ENCODE peak calls at places on chromosomes 7 and 10, in seven cellular contexts. One of them, this sample, is unnamed.

GRCh38 chr7:115086146-115086841 is 164.4 kb downstream of the MDFIC start:
- DNase-seq in H9: no peak
- DNase-seq in GM20000: no peak
- DNase-seq in fibroblast of villous mesenchyme: no peak
- DNase-seq in amniotic stem cell: no peak
- DNase-seq in stimulated activated CD8-positive, alpha-beta memory T cell treated with anti-CD3 and anti-CD28 coated beads, Interleukin-2, amount 100 ng/mL, for 48 hours: no peak
- DNase-seq in cerebellar cortex: no peak
- DNase-seq in this sample: no peak

GRCh38 chr7:117505238-117505637 is 25.4 kb downstream of the CFTR start:
- DNase-seq in amniotic stem cell: no peak
- DNase-seq in GM20000: no peak
- DNase-seq in H9: no peak
- DNase-seq in stimulated activated CD8-positive, alpha-beta memory T cell treated with anti-CD3 and anti-CD28 coated beads, Interleukin-2, amount 100 ng/mL, for 48 hours: no peak
- DNase-seq in cerebellar cortex: no peak
- DNase-seq in fibroblast of villous mesenchyme: no peak
- DNase-seq in this sample: no peak

GRCh38 chr7:91582799-91583230 is 297.7 kb downstream of the MTERF1 start:
- DNase-seq in GM20000: no peak
- DNase-seq in amniotic stem cell: no peak
- DNase-seq in fibroblast of villous mesenchyme: no peak
- DNase-seq in H9: peak; percentile 38
- DNase-seq in cerebellar cortex: no peak
- DNase-seq in stimulated activated CD8-positive, alpha-beta memory T cell treated with anti-CD3 and anti-CD28 coated beads, Interleukin-2, amount 100 ng/mL, for 48 hours: no peak
- DNase-seq in this sample: no peak

GRCh38 chr10:82813856-82814255 is 938.9 kb downstream of the NRG3 start:
- DNase-seq in fibroblast of villous mesenchyme: peak; percentile 18
- DNase-seq in amniotic stem cell: no peak
- DNase-seq in stimulated activated CD8-positive, alpha-beta memory T cell treated with anti-CD3 and anti-CD28 coated beads, Interleukin-2, amount 100 ng/mL, for 48 hours: no peak
- DNase-seq in cerebellar cortex: no peak
- DNase-seq in GM20000: no peak
- DNase-seq in H9: no peak
- DNase-seq in this sample: no peak

GRCh38 chr7:45105588-45106188 is 5.8 kb downstream of the TBRG4 start:
- DNase-seq in fibroblast of villous mesenchyme: no peak
- DNase-seq in amniotic stem cell: no peak
- DNase-seq in GM20000: no peak
- DNase-seq in cerebellar cortex: no peak
- DNase-seq in H9: no peak
- DNase-seq in stimulated activated CD8-positive, alpha-beta memory T cell treated with anti-CD3 and anti-CD28 coated beads, Interleukin-2, amount 100 ng/mL, for 48 hours: no peak
- DNase-seq in this sample: no peak

GRCh38 chr10:103752680-103753248 is 102.6 kb downstream of the SH3PXD2A start:
- DNase-seq in GM20000: no peak
- DNase-seq in stimulated activated CD8-positive, alpha-beta memory T cell treated with anti-CD3 and anti-CD28 coated beads, Interleukin-2, amount 100 ng/mL, for 48 hours: no peak
- DNase-seq in fibroblast of villous mesenchyme: no peak
- DNase-seq in cerebellar cortex: no peak
- DNase-seq in H9: no peak
- DNase-seq in amniotic stem cell: no peak
- DNase-seq in this sample: no peak

GRCh38 chr10:75228834-75229233 is 6.9 kb downstream of the COMTD1 start:
- DNase-seq in stimulated activated CD8-positive, alpha-beta memory T cell treated with anti-CD3 and anti-CD28 coated beads, Interleukin-2, amount 100 ng/mL, for 48 hours: no peak
- DNase-seq in GM20000: no peak
- DNase-seq in H9: no peak
- DNase-seq in amniotic stem cell: no peak
- DNase-seq in cerebellar cortex: peak; percentile 40
- DNase-seq in fibroblast of villous mesenchyme: peak; percentile 47
- DNase-seq in this sample: peak; percentile 13

GRCh38 chr7:3517344-3517743 is 216.3 kb downstream of the SDK1 start:
- DNase-seq in fibroblast of villous mesenchyme: no peak
- DNase-seq in amniotic stem cell: no peak
- DNase-seq in stimulated activated CD8-positive, alpha-beta memory T cell treated with anti-CD3 and anti-CD28 coated beads, Interleukin-2, amount 100 ng/mL, for 48 hours: no peak
- DNase-seq in cerebellar cortex: no peak
- DNase-seq in H9: no peak
- DNase-seq in GM20000: no peak
- DNase-seq in this sample: no peak

GRCh38 chr10:71797533-71798307 is 24.4 kb upstream of the VSIR start:
- DNase-seq in amniotic stem cell: no peak
- DNase-seq in cerebellar cortex: no peak
- DNase-seq in H9: no peak
- DNase-seq in stimulated activated CD8-positive, alpha-beta memory T cell treated with anti-CD3 and anti-CD28 coated beads, Interleukin-2, amount 100 ng/mL, for 48 hours: no peak
- DNase-seq in fibroblast of villous mesenchyme: no peak
- DNase-seq in GM20000: no peak
- DNase-seq in this sample: no peak

GRCh38 chr10:103859161-103860141 is 4.1 kb upstream of the SH3PXD2A start:
- DNase-seq in cerebellar cortex: peak; percentile 93
- DNase-seq in fibroblast of villous mesenchyme: peak; percentile 79
- DNase-seq in stimulated activated CD8-positive, alpha-beta memory T cell treated with anti-CD3 and anti-CD28 coated beads, Interleukin-2, amount 100 ng/mL, for 48 hours: no peak
- DNase-seq in H9: peak; percentile 72
- DNase-seq in amniotic stem cell: no peak
- DNase-seq in GM20000: peak; percentile 78
- DNase-seq in this sample: peak; percentile 93

GRCh38 chr7:42886129-42886528 is 25.7 kb downstream of the C7orf25 start:
- DNase-seq in H9: no peak
- DNase-seq in cerebellar cortex: no peak
- DNase-seq in stimulated activated CD8-positive, alpha-beta memory T cell treated with anti-CD3 and anti-CD28 coated beads, Interleukin-2, amount 100 ng/mL, for 48 hours: no peak
- DNase-seq in amniotic stem cell: no peak
- DNase-seq in GM20000: no peak
- DNase-seq in fibroblast of villous mesenchyme: no peak
- DNase-seq in this sample: no peak

GRCh38 chr10:80655898-80656297 is 118.2 kb downstream of the SH2D4B start:
- DNase-seq in H9: no peak
- DNase-seq in fibroblast of villous mesenchyme: no peak
- DNase-seq in amniotic stem cell: no peak
- DNase-seq in stimulated activated CD8-positive, alpha-beta memory T cell treated with anti-CD3 and anti-CD28 coated beads, Interleukin-2, amount 100 ng/mL, for 48 hours: no peak
- DNase-seq in GM20000: no peak
- DNase-seq in cerebellar cortex: no peak
- DNase-seq in this sample: no peak

GRCh38 chr10:86862373-86862772 is 95.0 kb downstream of the MMRN2 start:
- DNase-seq in H9: no peak
- DNase-seq in fibroblast of villous mesenchyme: no peak
- DNase-seq in stimulated activated CD8-positive, alpha-beta memory T cell treated with anti-CD3 and anti-CD28 coated beads, Interleukin-2, amount 100 ng/mL, for 48 hours: no peak
- DNase-seq in cerebellar cortex: no peak
- DNase-seq in GM20000: no peak
- DNase-seq in amniotic stem cell: no peak
- DNase-seq in this sample: no peak

GRCh38 chr10:76969366-76969990 is 668.1 kb downstream of the KCNMA1 start:
- DNase-seq in H9: no peak
- DNase-seq in fibroblast of villous mesenchyme: no peak
- DNase-seq in stimulated activated CD8-positive, alpha-beta memory T cell treated with anti-CD3 and anti-CD28 coated beads, Interleukin-2, amount 100 ng/mL, for 48 hours: no peak
- DNase-seq in cerebellar cortex: no peak
- DNase-seq in amniotic stem cell: no peak
- DNase-seq in GM20000: no peak
- DNase-seq in this sample: no peak

GRCh38 chr10:8044908-8045727 is 9.4 kb upstream of the GATA3 start:
- DNase-seq in amniotic stem cell: no peak
- DNase-seq in H9: peak; percentile 77
- DNase-seq in fibroblast of villous mesenchyme: no peak
- DNase-seq in stimulated activated CD8-positive, alpha-beta memory T cell treated with anti-CD3 and anti-CD28 coated beads, Interleukin-2, amount 100 ng/mL, for 48 hours: no peak
- DNase-seq in cerebellar cortex: no peak
- DNase-seq in GM20000: peak; percentile 58
- DNase-seq in this sample: no peak

GRCh38 chr7:131369354-131369753 is 41.7 kb downstream of the MKLN1 start:
- DNase-seq in cerebellar cortex: no peak
- DNase-seq in H9: no peak
- DNase-seq in amniotic stem cell: no peak
- DNase-seq in GM20000: no peak
- DNase-seq in fibroblast of villous mesenchyme: no peak
- DNase-seq in stimulated activated CD8-positive, alpha-beta memory T cell treated with anti-CD3 and anti-CD28 coated beads, Interleukin-2, amount 100 ng/mL, for 48 hours: no peak
- DNase-seq in this sample: no peak

GRCh38 chr7:102283477-102284189 is 3.0 kb upstream of the SH2B2 start:
- DNase-seq in H9: no peak
- DNase-seq in amniotic stem cell: no peak
- DNase-seq in cerebellar cortex: no peak
- DNase-seq in GM20000: no peak
- DNase-seq in stimulated activated CD8-positive, alpha-beta memory T cell treated with anti-CD3 and anti-CD28 coated beads, Interleukin-2, amount 100 ng/mL, for 48 hours: no peak
- DNase-seq in fibroblast of villous mesenchyme: no peak
- DNase-seq in this sample: no peak

GRCh38 chr10:12479437-12479844 is 130.1 kb downstream of the CAMK1D start:
- DNase-seq in stimulated activated CD8-positive, alpha-beta memory T cell treated with anti-CD3 and anti-CD28 coated beads, Interleukin-2, amount 100 ng/mL, for 48 hours: no peak
- DNase-seq in cerebellar cortex: no peak
- DNase-seq in H9: no peak
- DNase-seq in amniotic stem cell: no peak
- DNase-seq in GM20000: no peak
- DNase-seq in fibroblast of villous mesenchyme: no peak
- DNase-seq in this sample: no peak

GRCh38 chr10:98446121-98446655 is 547 bp downstream of the HPS1 start:
- DNase-seq in cerebellar cortex: peak; percentile 62
- DNase-seq in fibroblast of villous mesenchyme: peak; percentile 34
- DNase-seq in H9: peak; percentile 45
- DNase-seq in amniotic stem cell: no peak
- DNase-seq in stimulated activated CD8-positive, alpha-beta memory T cell treated with anti-CD3 and anti-CD28 coated beads, Interleukin-2, amount 100 ng/mL, for 48 hours: no peak
- DNase-seq in GM20000: no peak
- DNase-seq in this sample: peak; percentile 71

GRCh38 chr7:116258734-116259133 is 48.4 kb downstream of the TES start:
- DNase-seq in fibroblast of villous mesenchyme: peak; percentile 81
- DNase-seq in GM20000: peak; percentile 30
- DNase-seq in cerebellar cortex: peak; percentile 9
- DNase-seq in stimulated activated CD8-positive, alpha-beta memory T cell treated with anti-CD3 and anti-CD28 coated beads, Interleukin-2, amount 100 ng/mL, for 48 hours: no peak
- DNase-seq in H9: no peak
- DNase-seq in amniotic stem cell: peak; percentile 68
- DNase-seq in this sample: peak; percentile 19

GRCh38 chr10:5619366-5620211 is 46.8 kb downstream of the ASB13 start:
- DNase-seq in stimulated activated CD8-positive, alpha-beta memory T cell treated with anti-CD3 and anti-CD28 coated beads, Interleukin-2, amount 100 ng/mL, for 48 hours: no peak
- DNase-seq in GM20000: no peak
- DNase-seq in amniotic stem cell: no peak
- DNase-seq in fibroblast of villous mesenchyme: peak; percentile 23
- DNase-seq in H9: no peak
- DNase-seq in cerebellar cortex: no peak
- DNase-seq in this sample: no peak

GRCh38 chr7:157886711-157887110 is 549.9 kb downstream of the DNAJB6 start:
- DNase-seq in H9: no peak
- DNase-seq in GM20000: no peak
- DNase-seq in amniotic stem cell: no peak
- DNase-seq in fibroblast of villous mesenchyme: no peak
- DNase-seq in cerebellar cortex: no peak
- DNase-seq in stimulated activated CD8-positive, alpha-beta memory T cell treated with anti-CD3 and anti-CD28 coated beads, Interleukin-2, amount 100 ng/mL, for 48 hours: no peak
- DNase-seq in this sample: no peak

GRCh38 chr10:48332166-48332870 is 25.8 kb downstream of the MAPK8 start:
- DNase-seq in fibroblast of villous mesenchyme: no peak
- DNase-seq in amniotic stem cell: no peak
- DNase-seq in stimulated activated CD8-positive, alpha-beta memory T cell treated with anti-CD3 and anti-CD28 coated beads, Interleukin-2, amount 100 ng/mL, for 48 hours: no peak
- DNase-seq in cerebellar cortex: no peak
- DNase-seq in GM20000: no peak
- DNase-seq in H9: no peak
- DNase-seq in this sample: no peak

GRCh38 chr10:4344544-4344994 is 481.4 kb upstream of the AKR1E2 start:
- DNase-seq in GM20000: no peak
- DNase-seq in fibroblast of villous mesenchyme: peak; percentile 100
- DNase-seq in cerebellar cortex: no peak
- DNase-seq in H9: no peak
- DNase-seq in amniotic stem cell: peak; percentile 99
- DNase-seq in stimulated activated CD8-positive, alpha-beta memory T cell treated with anti-CD3 and anti-CD28 coated beads, Interleukin-2, amount 100 ng/mL, for 48 hours: no peak
- DNase-seq in this sample: no peak

GRCh38 chr10:112002191-112002590 is 181.4 kb downstream of the GPAM start:
- DNase-seq in amniotic stem cell: no peak
- DNase-seq in H9: no peak
- DNase-seq in fibroblast of villous mesenchyme: no peak
- DNase-seq in GM20000: no peak
- DNase-seq in stimulated activated CD8-positive, alpha-beta memory T cell treated with anti-CD3 and anti-CD28 coated beads, Interleukin-2, amount 100 ng/mL, for 48 hours: no peak
- DNase-seq in cerebellar cortex: no peak
- DNase-seq in this sample: no peak

GRCh38 chr10:11631890-11632587 is 20.6 kb upstream of the USP6NL start:
- DNase-seq in H9: no peak
- DNase-seq in amniotic stem cell: no peak
- DNase-seq in cerebellar cortex: no peak
- DNase-seq in stimulated activated CD8-positive, alpha-beta memory T cell treated with anti-CD3 and anti-CD28 coated beads, Interleukin-2, amount 100 ng/mL, for 48 hours: no peak
- DNase-seq in GM20000: peak; percentile 59
- DNase-seq in fibroblast of villous mesenchyme: no peak
- DNase-seq in this sample: no peak

GRCh38 chr7:39016609-39017008 is 38.9 kb downstream of the POU6F2 start:
- DNase-seq in fibroblast of villous mesenchyme: no peak
- DNase-seq in stimulated activated CD8-positive, alpha-beta memory T cell treated with anti-CD3 and anti-CD28 coated beads, Interleukin-2, amount 100 ng/mL, for 48 hours: no peak
- DNase-seq in GM20000: no peak
- DNase-seq in H9: no peak
- DNase-seq in amniotic stem cell: no peak
- DNase-seq in cerebellar cortex: no peak
- DNase-seq in this sample: no peak

GRCh38 chr10:17216217-17216900 is 11.7 kb upstream of the VIM start:
- DNase-seq in GM20000: peak; percentile 72
- DNase-seq in stimulated activated CD8-positive, alpha-beta memory T cell treated with anti-CD3 and anti-CD28 coated beads, Interleukin-2, amount 100 ng/mL, for 48 hours: no peak
- DNase-seq in amniotic stem cell: peak; percentile 93
- DNase-seq in cerebellar cortex: no peak
- DNase-seq in fibroblast of villous mesenchyme: peak; percentile 96
- DNase-seq in H9: peak; percentile 52
- DNase-seq in this sample: no peak

GRCh38 chr10:58319599-58319998 is 15.2 kb upstream of the UBE2D1 start:
- DNase-seq in cerebellar cortex: no peak
- DNase-seq in amniotic stem cell: no peak
- DNase-seq in H9: no peak
- DNase-seq in GM20000: no peak
- DNase-seq in fibroblast of villous mesenchyme: peak; percentile 16
- DNase-seq in stimulated activated CD8-positive, alpha-beta memory T cell treated with anti-CD3 and anti-CD28 coated beads, Interleukin-2, amount 100 ng/mL, for 48 hours: no peak
- DNase-seq in this sample: no peak

GRCh38 chr7:126778101-126778500 is 474.6 kb downstream of the GRM8 start:
- DNase-seq in GM20000: no peak
- DNase-seq in cerebellar cortex: no peak
- DNase-seq in fibroblast of villous mesenchyme: no peak
- DNase-seq in amniotic stem cell: no peak
- DNase-seq in H9: peak; percentile 46
- DNase-seq in stimulated activated CD8-positive, alpha-beta memory T cell treated with anti-CD3 and anti-CD28 coated beads, Interleukin-2, amount 100 ng/mL, for 48 hours: no peak
- DNase-seq in this sample: no peak

GRCh38 chr10:112687647-112688046 is 240.6 kb downstream of the VTI1A start:
- DNase-seq in fibroblast of villous mesenchyme: peak; percentile 34
- DNase-seq in stimulated activated CD8-positive, alpha-beta memory T cell treated with anti-CD3 and anti-CD28 coated beads, Interleukin-2, amount 100 ng/mL, for 48 hours: no peak
- DNase-seq in GM20000: no peak
- DNase-seq in cerebellar cortex: no peak
- DNase-seq in H9: no peak
- DNase-seq in amniotic stem cell: no peak
- DNase-seq in this sample: no peak

GRCh38 chr7:74033372-74034311 is 5.7 kb downstream of the ELN start:
- DNase-seq in stimulated activated CD8-positive, alpha-beta memory T cell treated with anti-CD3 and anti-CD28 coated beads, Interleukin-2, amount 100 ng/mL, for 48 hours: no peak
- DNase-seq in H9: no peak
- DNase-seq in fibroblast of villous mesenchyme: peak; percentile 89
- DNase-seq in amniotic stem cell: no peak
- DNase-seq in GM20000: no peak
- DNase-seq in cerebellar cortex: no peak
- DNase-seq in this sample: no peak

GRCh38 chr7:29511337-29511736 is 52.3 kb upstream of the PRR15 start:
- DNase-seq in GM20000: no peak
- DNase-seq in amniotic stem cell: no peak
- DNase-seq in fibroblast of villous mesenchyme: no peak
- DNase-seq in stimulated activated CD8-positive, alpha-beta memory T cell treated with anti-CD3 and anti-CD28 coated beads, Interleukin-2, amount 100 ng/mL, for 48 hours: no peak
- DNase-seq in cerebellar cortex: no peak
- DNase-seq in H9: no peak
- DNase-seq in this sample: no peak

GRCh38 chr10:110209399-110209925 is 2.1 kb downstream of the MXI1 start:
- DNase-seq in amniotic stem cell: peak; percentile 35
- DNase-seq in H9: peak; percentile 41
- DNase-seq in fibroblast of villous mesenchyme: peak; percentile 68
- DNase-seq in cerebellar cortex: peak; percentile 73
- DNase-seq in GM20000: peak; percentile 72
- DNase-seq in stimulated activated CD8-positive, alpha-beta memory T cell treated with anti-CD3 and anti-CD28 coated beads, Interleukin-2, amount 100 ng/mL, for 48 hours: peak; percentile 28
- DNase-seq in this sample: peak; percentile 70

This sample was measured in G401.